ENCODE peak calls at places on chromosome 16, in ten cellular contexts. S is RCC 7860; M is posterior cingulate gyrus; K is DMS 273 treated with DMSO at 0.1 percent for 48 hours; E is NCI-H510A treated with DMSO at 0.1 percent for 48 hours; D is activated CD8-positive, alpha-beta T cell treated with anti-CD3 and anti-CD28 coated beads, Interleukin-2, amount 10 ng/mL, durations not matched to agents 7 days and 5 days; R is AG08396; Z is stimulated activated CD8-positive, alpha-beta memory T cell treated with anti-CD3 and anti-CD28 coated beads, Interleukin-12 subunit alpha, Interleukin-12 subunit beta, amount 100 ng/mL, for 4 hours; F is epithelial cell of proximal tubule; N is GM12878. B is an unnamed sample.
A peak's percentile ranks its signal among the peaks of the same experiment; 100 is the strongest.

GRCh38 chr16:84718-85452 is 6.9 kb downstream of the MPG start:
- DNase-seq in S (peak; percentile 96), M (peak; percentile 53), K (no peak), E (peak; percentile 70), D (peak; percentile 79), R (peak; percentile 95), Z (peak; percentile 46), F (peak; percentile 72), N (peak; percentile 65), B (peak; percentile 21)

GRCh38 chr16:68179196-68179795 is 56.6 kb downstream of the ESRP2 start:
- DNase-seq in S (no peak), M (no peak), K (no peak), E (no peak), D (no peak), R (no peak), Z (no peak), F (no peak), N (no peak), B (no peak)

GRCh38 chr16:57475711-57476339 is 10.5 kb downstream of the DOK4 start:
- DNase-seq in S (no peak), M (no peak), K (peak; percentile 12), E (peak; percentile 77), D (peak; percentile 90), R (peak; percentile 50), Z (peak; percentile 45), F (no peak), N (no peak), B (peak; percentile 71)

GRCh38 chr16:89114159-89114981 is 20.7 kb downstream of the ACSF3 start:
- DNase-seq in S (no peak), M (no peak), K (no peak), E (no peak), D (no peak), R (peak; percentile 54), Z (no peak), F (no peak), N (no peak), B (peak; percentile 39)

GRCh38 chr16:82755570-82756282 is 129.0 kb downstream of the CDH13 start:
- DNase-seq in S (no peak), M (no peak), K (no peak), E (no peak), D (no peak), R (no peak), Z (no peak), F (no peak), N (no peak), B (no peak)

GRCh38 chr16:11914210-11914758 is 1.5 kb downstream of the GSPT1 start:
- DNase-seq in S (no peak), M (no peak), K (no peak), E (no peak), D (peak; percentile 39), R (no peak), Z (no peak), F (no peak), N (no peak), B (no peak)

GRCh38 chr16:66653581-66654350 is 42.8 kb downstream of the CMTM4 start:
- DNase-seq in S (no peak), M (no peak), K (no peak), E (no peak), D (no peak), R (no peak), Z (no peak), F (no peak), N (no peak), B (no peak)

GRCh38 chr16:72066747-72067146 is 3.7 kb downstream of the HPR start:
- DNase-seq in S (peak; percentile 18), M (no peak), K (no peak), E (peak; percentile 10), D (peak; percentile 22), R (peak; percentile 16), Z (no peak), F (peak; percentile 43), N (no peak), B (no peak)

GRCh38 chr16:59210955-59211541 is 476.9 kb upstream of the GOT2 start:
- DNase-seq in S (no peak), M (no peak), K (no peak), E (no peak), D (no peak), R (peak; percentile 5), Z (no peak), F (peak; percentile 58), N (no peak), B (no peak)

GRCh38 chr16:70267516-70267915 is 15.8 kb upstream of the EXOSC6 start:
- DNase-seq in S (peak; percentile 24), M (peak; percentile 19), K (peak; percentile 21), E (peak; percentile 3), D (peak; percentile 37), R (peak; percentile 55), Z (no peak), F (no peak), N (no peak), B (peak; percentile 43)

GRCh38 chr16:13070268-13070667 is 168.9 kb downstream of the SHISA9 start:
- DNase-seq in S (no peak), M (peak; percentile 79), K (no peak), E (no peak), D (no peak), R (no peak), Z (no peak), F (no peak), N (no peak), B (no peak)

GRCh38 chr16:31464348-31464769 is 5.1 kb downstream of the ARMC5 start:
- DNase-seq in S (no peak), M (no peak), K (no peak), E (no peak), D (no peak), R (no peak), Z (no peak), F (no peak), N (no peak), B (no peak)

GRCh38 chr16:66741131-66741900 is 10.1 kb downstream of the DYNC1LI2 start:
- DNase-seq in S (peak; percentile 61), M (peak; percentile 84), K (peak; percentile 75), E (no peak), D (no peak), R (peak; percentile 88), Z (no peak), F (peak; percentile 57), N (no peak), B (no peak)

GRCh38 chr16:66618588-66618987 is 14.1 kb downstream of the CMTM3 start:
- DNase-seq in S (peak; percentile 97), M (no peak), K (no peak), E (no peak), D (no peak), R (peak; percentile 90), Z (no peak), F (peak; percentile 96), N (no peak), B (no peak)

B was measured in DND-41.